ENCODE peak calls at places on chromosomes 7 and 10, in four cellular contexts. One of them, this sample, is unnamed.

GRCh38 chr7:4820968-4821471 is 40.8 kb downstream of the PAPOLB start:
- DNase-seq in mammary epithelial cell: no peak
- DNase-seq in left ventricle myocardium inferior: no peak
- DNase-seq in transverse colon: no peak
- DNase-seq in this sample: no peak

GRCh38 chr10:46329690-46330016 is 42.9 kb downstream of the ANTXRL start:
- DNase-seq in mammary epithelial cell: no peak
- DNase-seq in left ventricle myocardium inferior: no peak
- DNase-seq in transverse colon: no peak
- DNase-seq in this sample: no peak

GRCh38 chr10:120634629-120635028 is 177.6 kb downstream of the PLPP4 start:
- DNase-seq in mammary epithelial cell: no peak
- DNase-seq in left ventricle myocardium inferior: no peak
- DNase-seq in transverse colon: no peak
- DNase-seq in this sample: no peak

GRCh38 chr10:117442521-117442920 is 67.3 kb upstream of the PDZD8 start:
- DNase-seq in mammary epithelial cell: peak
- DNase-seq in left ventricle myocardium inferior: no peak
- DNase-seq in transverse colon: no peak
- DNase-seq in this sample: no peak

GRCh38 chr7:47763063-47763974 is 181.4 kb upstream of the TNS3 start:
- DNase-seq in mammary epithelial cell: peak
- DNase-seq in left ventricle myocardium inferior: no peak
- DNase-seq in transverse colon: peak
- DNase-seq in this sample: no peak

GRCh38 chr10:129098517-129098916 is 368.5 kb upstream of the MGMT start:
- DNase-seq in mammary epithelial cell: no peak
- DNase-seq in left ventricle myocardium inferior: no peak
- DNase-seq in transverse colon: no peak
- DNase-seq in this sample: no peak

GRCh38 chr10:66931340-66931948 is 5.6 kb downstream of the LRRTM3 start:
- DNase-seq in mammary epithelial cell: peak
- DNase-seq in left ventricle myocardium inferior: no peak
- DNase-seq in transverse colon: no peak
- DNase-seq in this sample: peak

GRCh38 chr10:104429834-104430233 is 76.2 kb downstream of the CFAP58 start:
- DNase-seq in mammary epithelial cell: no peak
- DNase-seq in left ventricle myocardium inferior: no peak
- DNase-seq in transverse colon: no peak
- DNase-seq in this sample: no peak

GRCh38 chr10:23344251-23344841 is at the start of gene C10orf67:
- DNase-seq in mammary epithelial cell: peak
- DNase-seq in left ventricle myocardium inferior: peak
- DNase-seq in transverse colon: peak
- DNase-seq in this sample: peak

GRCh38 chr10:125407000-125407502 is 246.7 kb upstream of the CTBP2 start:
- DNase-seq in mammary epithelial cell: peak
- DNase-seq in left ventricle myocardium inferior: no peak
- DNase-seq in transverse colon: no peak
- DNase-seq in this sample: no peak

GRCh38 chr7:19488056-19488455 is 220.8 kb downstream of the POLR1F start:
- DNase-seq in mammary epithelial cell: no peak
- DNase-seq in left ventricle myocardium inferior: no peak
- DNase-seq in transverse colon: no peak
- DNase-seq in this sample: no peak

GRCh38 chr10:31467791-31468535 is 148.9 kb downstream of the ZEB1 start:
- DNase-seq in mammary epithelial cell: peak
- DNase-seq in left ventricle myocardium inferior: no peak
- DNase-seq in transverse colon: peak
- DNase-seq in this sample: peak

GRCh38 chr7:130598056-130598455 is 70.5 kb downstream of the COPG2 start:
- DNase-seq in mammary epithelial cell: no peak
- DNase-seq in left ventricle myocardium inferior: no peak
- DNase-seq in transverse colon: no peak
- DNase-seq in this sample: no peak

GRCh38 chr7:15571303-15571878 is 9.6 kb upstream of the AGMO start:
- DNase-seq in mammary epithelial cell: peak
- DNase-seq in left ventricle myocardium inferior: no peak
- DNase-seq in transverse colon: no peak
- DNase-seq in this sample: no peak

GRCh38 chr7:95089414-95089813 is 182.0 kb downstream of the PPP1R9A start:
- DNase-seq in mammary epithelial cell: no peak
- DNase-seq in left ventricle myocardium inferior: no peak
- DNase-seq in transverse colon: no peak
- DNase-seq in this sample: no peak
- TF ChIP-seq CTCF in mammary epithelial cell: no peak
- TF ChIP-seq CTCF in left ventricle myocardium inferior: no peak
- TF ChIP-seq CTCF in transverse colon: no peak
- TF ChIP-seq CTCF in this sample: no peak

GRCh38 chr7:40761757-40762342 is 627.0 kb downstream of the SUGCT start:
- DNase-seq in mammary epithelial cell: no peak
- DNase-seq in left ventricle myocardium inferior: no peak
- DNase-seq in transverse colon: no peak
- DNase-seq in this sample: no peak
- TF ChIP-seq CTCF in mammary epithelial cell: peak
- TF ChIP-seq CTCF in left ventricle myocardium inferior: no peak
- TF ChIP-seq CTCF in transverse colon: no peak
- TF ChIP-seq CTCF in this sample: no peak

DNA sequence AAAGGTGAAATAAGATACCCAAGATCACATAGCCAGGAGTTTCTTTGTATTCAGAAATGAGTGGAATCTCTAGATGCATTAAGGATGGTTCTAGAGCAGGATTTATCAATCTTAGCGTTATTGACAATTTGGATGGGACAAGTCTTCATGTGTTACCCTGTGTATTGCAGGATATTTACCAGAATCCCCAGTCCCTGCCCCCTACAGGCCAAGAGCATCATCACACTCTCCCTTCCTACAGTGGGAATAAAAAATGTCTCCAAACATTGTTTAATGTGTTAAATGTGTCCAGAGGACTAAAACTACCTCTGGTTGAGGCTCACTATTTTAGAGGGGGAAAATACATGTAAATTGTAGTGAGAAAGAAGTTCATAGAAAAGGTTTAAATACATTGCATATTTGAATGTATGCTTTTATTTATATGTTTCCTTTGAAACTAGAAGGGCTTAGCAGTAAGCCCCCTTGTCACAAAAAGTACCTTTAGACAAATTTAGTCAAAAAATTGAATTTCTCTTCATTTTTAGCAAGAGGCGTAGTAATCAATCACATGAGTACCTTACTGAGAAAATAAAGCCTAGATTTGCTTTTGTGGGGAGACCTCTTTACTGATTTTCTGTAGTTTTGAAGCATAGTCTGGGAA is 141.2 kb downstream of the MLLT10 start:
- DNase-seq in mammary epithelial cell: peak
- DNase-seq in left ventricle myocardium inferior: no peak
- DNase-seq in transverse colon: peak
- DNase-seq in this sample: peak
- TF ChIP-seq CTCF in mammary epithelial cell: peak
- TF ChIP-seq CTCF in left ventricle myocardium inferior: peak
- TF ChIP-seq CTCF in transverse colon: peak
- TF ChIP-seq CTCF in this sample: peak

GRCh38 chr7:149873968-149874643 is at the start of gene ATP6V0E2:
- DNase-seq in mammary epithelial cell: no peak
- DNase-seq in left ventricle myocardium inferior: no peak
- DNase-seq in transverse colon: no peak
- DNase-seq in this sample: no peak

GRCh38 chr7:149873074-149873967 is 448 bp upstream of the ATP6V0E2 start:
- DNase-seq in mammary epithelial cell: peak
- DNase-seq in left ventricle myocardium inferior: peak
- DNase-seq in transverse colon: peak
- DNase-seq in this sample: peak

GRCh38 chr7:149871576-149871975 is 2.2 kb upstream of the ATP6V0E2 start:
- DNase-seq in mammary epithelial cell: no peak
- DNase-seq in left ventricle myocardium inferior: no peak
- DNase-seq in transverse colon: no peak
- DNase-seq in this sample: no peak

GRCh38 chr7:149870701-149871483 is 2.9 kb upstream of the ATP6V0E2 start:
- DNase-seq in mammary epithelial cell: no peak
- DNase-seq in left ventricle myocardium inferior: no peak
- DNase-seq in transverse colon: no peak
- DNase-seq in this sample: no peak

GRCh38 chr7:149872419-149873073 is 1.2 kb upstream of the ATP6V0E2 start:
- DNase-seq in mammary epithelial cell: peak
- DNase-seq in left ventricle myocardium inferior: peak
- DNase-seq in transverse colon: peak
- DNase-seq in this sample: peak
- TF ChIP-seq CTCF in mammary epithelial cell: no peak
- TF ChIP-seq CTCF in left ventricle myocardium inferior: peak
- TF ChIP-seq CTCF in transverse colon: no peak
- TF ChIP-seq CTCF in this sample: peak

GRCh38 chr7:120941064-120941463 is 9.5 kb upstream of the ING3 start:
- DNase-seq in mammary epithelial cell: no peak
- DNase-seq in left ventricle myocardium inferior: no peak
- DNase-seq in transverse colon: no peak
- DNase-seq in this sample: no peak
- TF ChIP-seq CTCF in mammary epithelial cell: peak
- TF ChIP-seq CTCF in left ventricle myocardium inferior: peak
- TF ChIP-seq CTCF in transverse colon: peak
- TF ChIP-seq CTCF in this sample: peak

DNA sequence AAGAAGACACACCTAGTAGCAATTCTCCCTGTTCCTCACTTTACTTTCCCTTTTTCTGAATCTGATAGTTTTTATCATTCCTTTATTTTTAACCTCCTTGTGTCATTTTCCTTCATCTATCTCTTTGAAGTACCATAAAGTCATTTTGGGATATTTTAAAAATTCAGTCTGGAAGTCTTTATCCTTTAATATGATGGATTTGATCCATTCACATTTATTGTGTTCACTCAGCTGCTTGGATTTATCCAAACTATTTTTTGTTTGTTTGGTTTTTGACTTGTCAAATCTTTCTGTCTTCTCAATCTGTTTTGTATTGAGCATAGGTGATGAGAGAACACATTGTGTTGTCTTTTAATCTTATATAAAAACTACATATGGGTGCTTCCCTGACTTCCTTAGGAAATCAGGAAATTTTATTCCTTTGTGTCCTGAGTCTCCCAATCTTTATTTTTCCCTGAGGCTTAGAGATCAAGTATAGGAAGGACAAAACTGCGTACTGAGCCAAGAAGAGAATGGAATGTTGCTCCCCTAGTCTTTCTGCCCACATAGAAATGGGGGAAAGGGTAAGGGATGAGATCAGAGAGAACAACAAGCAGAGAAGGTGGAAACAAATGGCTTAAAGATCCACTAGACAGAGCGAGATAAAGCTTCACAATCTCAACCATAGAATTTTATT is 132.7 kb upstream of the HABP2 start:
- DNase-seq in mammary epithelial cell: no peak
- DNase-seq in left ventricle myocardium inferior: no peak
- DNase-seq in transverse colon: no peak
- DNase-seq in this sample: no peak
- TF ChIP-seq CTCF in mammary epithelial cell: no peak
- TF ChIP-seq CTCF in left ventricle myocardium inferior: no peak
- TF ChIP-seq CTCF in transverse colon: no peak
- TF ChIP-seq CTCF in this sample: no peak

DNA sequence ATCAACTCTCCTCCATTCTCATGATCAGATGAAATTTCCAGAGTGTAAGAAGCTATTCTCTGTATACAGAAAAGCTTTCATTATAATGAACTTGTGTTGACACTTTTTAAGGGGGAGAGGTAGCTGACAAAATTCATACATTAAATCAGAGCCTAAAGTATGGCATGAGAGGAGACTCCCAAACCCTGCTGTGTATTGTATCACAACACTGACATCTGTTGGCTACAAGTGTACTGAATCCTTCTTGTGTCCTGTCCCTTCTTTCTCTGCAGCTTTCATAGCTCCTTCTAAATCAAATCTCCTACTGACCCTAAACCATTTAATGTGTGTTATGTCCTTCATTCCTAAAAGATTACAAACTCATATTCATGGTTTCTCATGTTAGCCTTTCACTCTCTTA is 70.9 kb downstream of the GCC1 start:
- DNase-seq in mammary epithelial cell: peak
- DNase-seq in left ventricle myocardium inferior: no peak
- DNase-seq in transverse colon: no peak
- DNase-seq in this sample: peak
- TF ChIP-seq CTCF in mammary epithelial cell: peak
- TF ChIP-seq CTCF in left ventricle myocardium inferior: peak
- TF ChIP-seq CTCF in transverse colon: peak
- TF ChIP-seq CTCF in this sample: no peak

DNA sequence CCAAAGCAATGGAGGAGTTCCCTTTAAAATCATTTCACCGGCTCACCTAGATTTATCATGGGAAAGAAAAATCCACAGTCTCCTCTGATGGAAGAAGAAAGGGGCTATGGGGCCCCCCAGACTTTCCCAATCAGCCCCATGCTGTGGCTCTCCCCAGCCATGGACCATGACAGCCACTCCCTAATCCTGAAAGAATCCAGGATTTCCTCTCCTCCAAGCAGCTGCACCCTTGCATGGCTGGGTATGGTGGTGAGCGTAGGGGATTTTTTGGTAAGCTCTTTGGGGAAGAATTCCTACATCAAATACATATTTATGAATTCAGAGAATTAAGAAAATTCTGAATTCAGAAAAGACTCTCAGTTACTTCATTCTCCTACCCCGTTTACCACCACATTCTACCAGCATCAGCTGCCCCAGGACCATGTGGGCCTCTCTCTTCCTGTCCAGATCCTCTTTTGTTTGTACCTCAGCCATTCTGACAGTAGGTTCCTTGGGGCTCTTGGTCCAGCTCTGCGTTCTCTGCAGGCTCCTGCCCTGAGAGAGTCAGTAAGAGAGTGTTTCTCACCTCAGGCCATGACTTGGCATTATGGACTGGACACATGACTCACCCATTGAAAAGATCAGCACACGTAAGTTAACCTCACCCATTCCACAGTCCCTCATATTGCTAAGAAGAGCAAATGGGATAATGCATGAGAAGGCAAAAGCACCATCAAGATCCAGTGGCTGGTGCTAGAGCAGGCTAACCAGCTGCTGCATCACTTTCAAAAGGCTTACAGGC is 337.8 kb downstream of the ELMO1 start:
- DNase-seq in mammary epithelial cell: no peak
- DNase-seq in left ventricle myocardium inferior: no peak
- DNase-seq in transverse colon: no peak
- DNase-seq in this sample: no peak
- TF ChIP-seq CTCF in mammary epithelial cell: no peak
- TF ChIP-seq CTCF in left ventricle myocardium inferior: no peak
- TF ChIP-seq CTCF in transverse colon: no peak
- TF ChIP-seq CTCF in this sample: no peak

GRCh38 chr7:149460493-149461330 is at the start of gene ZNF777:
- DNase-seq in mammary epithelial cell: peak
- DNase-seq in left ventricle myocardium inferior: peak
- DNase-seq in transverse colon: peak
- DNase-seq in this sample: peak
- TF ChIP-seq CTCF in mammary epithelial cell: peak
- TF ChIP-seq CTCF in left ventricle myocardium inferior: peak
- TF ChIP-seq CTCF in transverse colon: peak
- TF ChIP-seq CTCF in this sample: peak

GRCh38 chr10:8468477-8468876 is 414.0 kb downstream of the GATA3 start:
- DNase-seq in mammary epithelial cell: no peak
- DNase-seq in left ventricle myocardium inferior: no peak
- DNase-seq in transverse colon: no peak
- DNase-seq in this sample: no peak

GRCh38 chr10:8477300-8477699 is 422.8 kb downstream of the GATA3 start:
- DNase-seq in mammary epithelial cell: no peak
- DNase-seq in left ventricle myocardium inferior: no peak
- DNase-seq in transverse colon: no peak
- DNase-seq in this sample: no peak

GRCh38 chr10:8473205-8473604 is 418.7 kb downstream of the GATA3 start:
- DNase-seq in mammary epithelial cell: no peak
- DNase-seq in left ventricle myocardium inferior: no peak
- DNase-seq in transverse colon: no peak
- DNase-seq in this sample: no peak
- TF ChIP-seq CTCF in mammary epithelial cell: no peak
- TF ChIP-seq CTCF in left ventricle myocardium inferior: peak
- TF ChIP-seq CTCF in transverse colon: no peak
- TF ChIP-seq CTCF in this sample: no peak